ENCODE peak calls at places on chromosomes 3 and 15, in eight cellular contexts. E is left ventricle myocardium inferior, L is body of pancreas, Z is GM12878, C is ovary, S is uterus, D is HL-60, G is WERI-Rb-1. Y is an unnamed sample.

GRCh38 chr3:133992385-133992784 is 37.3 kb downstream of the SLCO2A1 start:
- DNase-seq in S (no peak), C (no peak), G (no peak), E (peak), Z (no peak), D (no peak), L (no peak), Y (no peak)

GRCh38 chr3:149179225-149179624 is 42.4 kb downstream of the CP start:
- DNase-seq in Z (no peak), E (no peak), L (no peak), D (no peak), C (no peak), S (no peak), G (no peak), Y (no peak)

GRCh38 chr15:85489773-85490493 is 109.5 kb downstream of the AKAP13 start:
- DNase-seq in G (no peak), D (no peak), L (no peak), E (no peak), C (no peak), Z (no peak), S (no peak), Y (no peak)

GRCh38 chr3:150020527-150020926 is 49.8 kb upstream of the PFN2 start:
- DNase-seq in C (no peak), L (no peak), D (no peak), Z (no peak), G (no peak), E (no peak), S (no peak), Y (no peak)

GRCh38 chr15:60419752-60420151 is 22.0 kb upstream of the ANXA2 start:
- DNase-seq in C (no peak), D (no peak), E (no peak), Z (no peak), L (no peak), G (no peak), S (no peak), Y (no peak)

GRCh38 chr3:59338934-59339333 is 289.1 kb upstream of the CFAP20DC start:
- DNase-seq in D (no peak), S (no peak), Z (no peak), E (no peak), L (no peak), C (no peak), G (no peak), Y (no peak)

GRCh38 chr3:141945726-141946125 is 69.3 kb downstream of the ATP1B3 start:
- DNase-seq in S (no peak), L (no peak), E (no peak), D (no peak), C (no peak), G (no peak), Z (no peak), Y (no peak)

GRCh38 chr15:85406916-85407315 is 26.5 kb downstream of the AKAP13 start:
- DNase-seq in E (no peak), S (no peak), C (no peak), G (no peak), L (no peak), Z (no peak), D (no peak), Y (no peak)

GRCh38 chr3:124263168-124263567 is 271.2 kb upstream of the ROPN1 start:
- DNase-seq in G (no peak), Z (no peak), L (no peak), C (no peak), S (no peak), E (no peak), D (peak), Y (peak)

GRCh38 chr15:100667405-100668320 is 65.3 kb downstream of the ASB7 start:
- DNase-seq in L (no peak), S (peak), D (no peak), C (no peak), G (no peak), E (peak), Z (no peak), Y (no peak)

GRCh38 chr15:29050870-29051269 is 165.1 kb downstream of the APBA2 start:
- DNase-seq in S (no peak), Z (no peak), C (no peak), G (no peak), D (no peak), E (no peak), L (no peak), Y (no peak)

GRCh38 chr3:45125550-45126026 is 20.6 kb downstream of the CDCP1 start:
- DNase-seq in C (no peak), D (no peak), G (no peak), L (peak), Z (no peak), S (no peak), E (no peak), Y (no peak)

GRCh38 chr3:69871868-69872267 is 127.7 kb upstream of the SAMMSON start:
- DNase-seq in L (no peak), C (no peak), Z (no peak), S (no peak), D (no peak), G (no peak), E (no peak), Y (no peak)

GRCh38 chr3:55172913-55173312 is 245.1 kb upstream of the LRTM1 start:
- DNase-seq in G (no peak), L (no peak), C (no peak), D (no peak), Z (no peak), E (no peak), S (no peak), Y (no peak)

GRCh38 chr15:79010278-79010677 is 65.4 kb upstream of the CTSH start:
- DNase-seq in D (no peak), G (no peak), E (no peak), C (no peak), L (no peak), S (no peak), Z (no peak), Y (no peak)

GRCh38 chr3:30749230-30749629 is 142.8 kb downstream of the TGFBR2 start:
- DNase-seq in Z (no peak), C (no peak), D (no peak), G (no peak), S (no peak), E (no peak), L (no peak), Y (no peak)

GRCh38 chr15:70355275-70355795 is 257.6 kb upstream of the TLE3 start:
- DNase-seq in L (no peak), E (no peak), C (no peak), D (no peak), S (no peak), G (no peak), Z (no peak), Y (no peak)

GRCh38 chr3:130825762-130826297 is 68.1 kb upstream of the ATP2C1 start:
- DNase-seq in L (no peak), C (no peak), D (no peak), Z (no peak), G (no peak), S (no peak), E (no peak), Y (no peak)

GRCh38 chr3:59502806-59503205 is 453.0 kb upstream of the CFAP20DC start:
- DNase-seq in Z (no peak), L (no peak), S (no peak), C (no peak), E (no peak), D (no peak), G (no peak), Y (peak)

GRCh38 chr15:67198157-67198754 is 56.2 kb downstream of the AAGAB start:
- DNase-seq in Z (peak), D (no peak), G (no peak), C (no peak), S (no peak), L (no peak), E (no peak), Y (no peak)

GRCh38 chr3:181402347-181402746 is 309.4 kb upstream of the SOX2 start:
- DNase-seq in L (no peak), D (no peak), S (no peak), C (no peak), G (no peak), Z (no peak), E (no peak), Y (no peak)

GRCh38 chr3:133914839-133915600 is 19.3 kb upstream of the RAB6B start:
- DNase-seq in L (no peak), G (peak), D (no peak), E (no peak), S (no peak), Z (no peak), C (no peak), Y (no peak)

GRCh38 chr3:30227571-30228301 is 378.7 kb upstream of the TGFBR2 start:
- DNase-seq in Z (no peak), G (no peak), D (peak), C (no peak), S (no peak), L (no peak), E (no peak), Y (no peak)

GRCh38 chr15:29937956-29938355 is 115.7 kb upstream of the TJP1 start:
- DNase-seq in E (no peak), S (no peak), D (no peak), C (no peak), L (no peak), Z (no peak), G (no peak), Y (no peak)

GRCh38 chr3:111726788-111727305 is 131.7 kb upstream of the ZBED2 start:
- DNase-seq in Z (no peak), L (no peak), G (no peak), C (no peak), D (no peak), S (no peak), E (no peak), Y (no peak)

GRCh38 chr3:46114324-46114988 is 87.2 kb upstream of the XCR1 start:
- DNase-seq in E (no peak), D (no peak), C (no peak), Z (no peak), L (no peak), S (no peak), G (no peak), Y (no peak)

GRCh38 chr15:67838789-67839332 is 984 bp downstream of the RNU6-1 start:
- DNase-seq in G (peak), L (peak), C (peak), Z (no peak), D (peak), E (peak), S (peak), Y (no peak)

GRCh38 chr15:62128916-62129315 is 36.2 kb downstream of the C2CD4B start:
- DNase-seq in D (no peak), E (no peak), C (no peak), L (no peak), Z (no peak), G (no peak), S (no peak), Y (no peak)

GRCh38 chr3:88219138-88219792 is 69.5 kb downstream of the C3orf38 start:
- DNase-seq in S (no peak), C (peak), Z (no peak), G (peak), D (peak), L (peak), E (no peak), Y (no peak)

GRCh38 chr3:156630081-156630772 is 44.2 kb upstream of the TIPARP start:
- DNase-seq in G (peak), L (no peak), E (no peak), Z (no peak), S (no peak), D (no peak), C (no peak), Y (no peak)

GRCh38 chr3:188090626-188091309 is 63.2 kb upstream of the LPP start:
- DNase-seq in L (no peak), Z (no peak), C (no peak), D (no peak), G (no peak), E (no peak), S (no peak), Y (no peak)

GRCh38 chr3:190526787-190527767 is 13.2 kb downstream of the IL1RAP start:
- DNase-seq in D (peak), S (no peak), E (no peak), L (no peak), C (no peak), G (no peak), Z (no peak), Y (no peak)

GRCh38 chr15:98654790-98655360 is 6.5 kb downstream of the IGF1R start:
- DNase-seq in C (no peak), E (no peak), Z (no peak), G (no peak), S (no peak), L (no peak), D (no peak), Y (no peak)
- H3K4me3 ChIP-seq in C (no peak), E (no peak), Z (no peak), G (no peak), S (no peak), L (no peak), D (no peak), Y (no peak)

DNA sequence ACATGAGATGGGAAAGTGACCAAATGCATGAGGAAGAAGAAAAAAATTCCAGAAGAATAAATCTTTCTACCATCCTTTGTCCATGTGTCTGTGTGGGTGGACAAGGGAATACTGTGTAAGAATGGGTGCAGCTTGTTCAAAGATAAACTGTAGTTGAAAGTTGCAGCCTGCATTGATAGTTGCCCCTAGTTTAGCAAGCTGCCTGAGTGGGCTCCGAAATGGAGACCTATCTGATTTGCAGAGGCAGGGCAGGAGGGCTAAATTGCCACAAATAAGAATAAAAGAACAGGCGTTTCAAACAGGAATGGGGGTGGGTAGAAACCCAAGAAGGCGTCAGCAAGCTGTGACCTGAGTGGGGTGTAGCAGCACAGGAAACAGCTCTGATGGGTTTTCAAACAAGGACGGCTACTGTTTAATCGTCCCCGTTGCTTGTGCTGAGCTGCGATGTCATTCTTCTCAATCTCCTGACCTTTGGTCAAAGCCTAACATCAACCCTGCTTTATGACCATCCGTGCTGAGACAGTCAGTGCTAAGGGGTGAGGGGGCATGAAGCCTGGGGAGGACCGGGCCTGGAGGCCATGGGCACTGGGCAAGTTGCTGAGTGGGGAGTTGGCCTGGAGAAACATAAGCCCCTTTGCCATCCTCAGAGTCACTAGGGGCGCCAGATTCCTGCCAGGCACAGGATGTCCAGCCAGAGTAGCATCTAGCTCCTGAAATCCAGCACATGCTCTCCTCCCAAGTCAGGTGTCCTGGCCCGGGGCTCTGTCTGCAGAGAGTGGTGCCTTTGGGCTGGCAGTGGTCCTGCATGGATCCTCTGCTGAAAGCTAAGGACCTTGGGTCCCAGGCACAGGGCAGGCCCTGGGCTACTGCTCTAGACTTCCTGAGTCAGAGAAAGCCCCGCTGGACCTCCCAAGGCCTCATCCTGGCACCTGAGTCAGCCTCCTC is 19.2 kb upstream of the C15orf39 start:
- DNase-seq in Z (no peak), G (no peak), C (no peak), D (no peak), S (no peak), E (no peak), L (no peak), Y (no peak)
- TF ChIP-seq CTCF in Z (no peak), G (peak), C (no peak), D (no peak), S (no peak), E (no peak), L (no peak), Y (no peak)

GRCh38 chr3:162134571-162134970 is 638.0 kb downstream of the OTOL1 start:
- DNase-seq in S (no peak), Z (no peak), G (no peak), E (no peak), C (no peak), L (no peak), D (peak), Y (no peak)
- H3K4me3 ChIP-seq in S (no peak), Z (no peak), G (no peak), E (no peak), C (no peak), L (no peak), D (no peak), Y (no peak)

GRCh38 chr3:117127147-117127546 is 417.6 kb downstream of the TUSC7 start:
- DNase-seq in Z (no peak), G (no peak), C (no peak), S (no peak), D (no peak), E (no peak), L (no peak), Y (no peak)
- TF ChIP-seq CTCF in Z (no peak), G (no peak), C (no peak), S (no peak), D (no peak), E (no peak), L (peak), Y (peak)

GRCh38 chr3:197975311-197975710 is 15.3 kb downstream of the LMLN start:
- DNase-seq in C (no peak), S (no peak), G (no peak), E (no peak), Z (no peak), D (no peak), L (no peak), Y (no peak)
- H3K4me3 ChIP-seq in C (no peak), S (no peak), G (no peak), E (no peak), Z (no peak), D (no peak), L (no peak), Y (no peak)

GRCh38 chr15:82532991-82533481 is 7.2 kb downstream of the RPS17 start:
- DNase-seq in L (no peak), D (no peak), C (no peak), G (no peak), S (no peak), E (no peak), Z (no peak), Y (no peak)
- TF ChIP-seq CTCF in L (no peak), D (no peak), C (no peak), G (no peak), S (no peak), E (no peak), Z (no peak), Y (no peak)

GRCh38 chr3:167668651-167669050 is 14.9 kb upstream of the WDR49 start:
- DNase-seq in Z (no peak), E (no peak), L (no peak), D (no peak), C (no peak), S (no peak), G (no peak), Y (no peak)

GRCh38 chr3:167675835-167676234 is 22.1 kb upstream of the WDR49 start:
- DNase-seq in C (no peak), L (no peak), Z (no peak), S (no peak), D (no peak), E (no peak), G (no peak), Y (no peak)

GRCh38 chr3:167669699-167670098 is 16.0 kb upstream of the WDR49 start:
- DNase-seq in E (no peak), L (no peak), Z (no peak), S (no peak), D (no peak), C (no peak), G (no peak), Y (no peak)

GRCh38 chr3:167671878-167672427 is 18.2 kb upstream of the WDR49 start:
- DNase-seq in E (no peak), G (no peak), S (no peak), Z (no peak), C (no peak), D (no peak), L (no peak), Y (no peak)

GRCh38 chr3:167673221-167673620 is 19.5 kb upstream of the WDR49 start:
- DNase-seq in Z (no peak), D (no peak), L (no peak), G (no peak), E (no peak), C (no peak), S (no peak), Y (no peak)
- H3K4me3 ChIP-seq in Z (no peak), D (no peak), L (no peak), G (no peak), E (no peak), C (no peak), S (no peak), Y (no peak)

GRCh38 chr3:77086408-77086807 is 46.5 kb downstream of the ROBO2 start:
- DNase-seq in G (no peak), Z (no peak), C (no peak), E (no peak), S (no peak), L (no peak), D (no peak), Y (no peak)
- TF ChIP-seq CTCF in G (no peak), Z (no peak), C (no peak), E (no peak), S (no peak), L (no peak), D (no peak), Y (no peak)

GRCh38 chr3:100966807-100967206 is 26.4 kb downstream of the ABI3BP start:
- DNase-seq in E (no peak), L (no peak), C (no peak), Z (no peak), G (no peak), S (no peak), D (no peak), Y (no peak)

GRCh38 chr3:100969557-100969916 is 23.7 kb downstream of the ABI3BP start:
- DNase-seq in G (no peak), D (no peak), L (no peak), E (no peak), S (no peak), C (no peak), Z (no peak), Y (no peak)

GRCh38 chr3:100970537-100970936 is 22.7 kb downstream of the ABI3BP start:
- DNase-seq in E (no peak), S (no peak), C (no peak), L (no peak), D (no peak), Z (no peak), G (no peak), Y (no peak)

GRCh38 chr3:100971776-100972175 is 21.4 kb downstream of the ABI3BP start:
- DNase-seq in G (no peak), L (no peak), Z (no peak), C (no peak), E (no peak), S (no peak), D (no peak), Y (no peak)

DNA sequence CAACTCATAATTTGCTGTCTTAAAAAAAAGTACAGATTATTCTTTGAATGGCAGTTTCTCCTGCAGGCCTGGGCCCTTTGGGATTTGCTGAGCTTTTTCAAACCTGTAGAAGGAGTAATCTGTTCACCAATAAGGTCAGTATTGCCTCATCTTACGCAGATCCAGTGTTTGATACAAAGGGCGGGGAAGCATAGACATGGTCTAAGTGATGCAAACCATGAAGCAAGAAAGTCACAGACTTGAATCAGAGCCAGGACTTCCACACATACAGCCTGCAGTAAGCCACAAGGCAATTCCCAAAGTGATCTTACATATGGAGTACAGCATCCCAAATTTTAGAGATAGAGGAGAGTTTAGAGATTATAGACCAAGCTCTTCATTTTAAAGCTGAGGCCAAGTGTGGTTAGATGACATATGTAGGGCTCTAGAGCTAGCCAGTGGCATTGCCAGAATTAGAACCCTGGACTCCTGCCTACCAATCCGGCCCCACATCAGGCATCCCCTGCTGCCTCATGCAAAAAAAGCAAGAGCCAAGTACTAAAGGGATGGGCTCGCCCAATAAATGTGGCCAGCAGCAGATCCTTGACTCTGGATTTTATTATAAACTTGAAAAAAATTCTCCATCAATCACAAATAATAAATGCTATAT is 24.2 kb downstream of the ABI3BP start:
- DNase-seq in E (peak), C (no peak), D (no peak), Z (no peak), L (no peak), G (no peak), S (no peak), Y (no peak)
- H3K4me3 ChIP-seq in E (no peak), C (no peak), D (no peak), Z (no peak), L (no peak), G (no peak), S (no peak), Y (no peak)